ENCODE peak calls at places on chromosomes 13 and 19, in six cellular contexts. V, C, J, Z, H and M are unnamed samples.

GRCh38 chr19:44608391-44608821 is 5.0 kb upstream of the IGSF23 start:
- DNase-seq in V (no peak), C (no peak), J (no peak), Z (no peak), H (no peak), M (peak)

GRCh38 chr13:66926851-66927524 is 303.1 kb downstream of the PCDH9 start:
- DNase-seq in V (no peak), C (no peak), J (no peak), Z (no peak), H (no peak), M (no peak)

GRCh38 chr19:44753932-44754742 is 5.6 kb downstream of the BCL3 start:
- DNase-seq in V (peak), C (peak), J (peak), Z (peak), H (peak), M (no peak)

GRCh38 chr13:101572456-101572855 is 120.0 kb downstream of the ITGBL1 start:
- DNase-seq in V (no peak), C (no peak), J (no peak), Z (no peak), H (no peak), M (no peak)

GRCh38 chr13:48491423-48492122 is 41.3 kb downstream of the RCBTB2 start:
- DNase-seq in V (no peak), C (no peak), J (no peak), Z (no peak), H (no peak), M (no peak)

GRCh38 chr19:28296506-28296905 is 916.4 kb downstream of the UQCRFS1 start:
- DNase-seq in V (no peak), C (no peak), J (no peak), Z (no peak), H (no peak), M (no peak)

GRCh38 chr19:3556423-3556977 is 886 bp downstream of the MFSD12 start:
- DNase-seq in V (no peak), C (no peak), J (no peak), Z (no peak), H (no peak), M (no peak)

GRCh38 chr13:38713046-38713445 is 26.2 kb downstream of the FREM2 start:
- DNase-seq in V (no peak), C (no peak), J (no peak), Z (no peak), H (no peak), M (no peak)

GRCh38 chr13:34025746-34026145 is 207.8 kb downstream of the RFC3 start:
- DNase-seq in V (no peak), C (no peak), J (no peak), Z (no peak), H (no peak), M (no peak)

GRCh38 chr13:34340534-34340933 is 522.6 kb downstream of the RFC3 start:
- DNase-seq in V (no peak), C (peak), J (no peak), Z (no peak), H (no peak), M (no peak)

GRCh38 chr19:29843180-29844051 is 31.6 kb downstream of the CCNE1 start:
- DNase-seq in V (no peak), C (no peak), J (no peak), Z (peak), H (no peak), M (no peak)

GRCh38 chr19:43148233-43148632 is 38.1 kb downstream of the PSG5 start:
- DNase-seq in V (no peak), C (no peak), J (no peak), Z (no peak), H (no peak), M (peak)

GRCh38 chr13:33205804-33206221 is 79.7 kb downstream of the STARD13 start:
- DNase-seq in V (no peak), C (no peak), J (no peak), Z (no peak), H (no peak), M (no peak)

GRCh38 chr13:35518337-35518736 is 41.8 kb upstream of the MAB21L1 start:
- DNase-seq in V (no peak), C (no peak), J (no peak), Z (no peak), H (no peak), M (no peak)

GRCh38 chr19:31389874-31390273 is 40.6 kb upstream of the TSHZ3 start:
- DNase-seq in V (no peak), C (no peak), J (no peak), Z (no peak), H (no peak), M (no peak)

GRCh38 chr13:49690990-49691886 is at the start of gene EBPL:
- DNase-seq in V (peak), C (peak), J (peak), Z (peak), H (peak), M (no peak)

GRCh38 chr19:37906868-37907734 is at the start of gene SIPA1L3:
- DNase-seq in V (peak), C (peak), J (peak), Z (peak), H (peak), M (peak)

GRCh38 chr19:13850910-13851753 is 25.8 kb upstream of the NANOS3 start:
- DNase-seq in V (peak), C (peak), J (peak), Z (peak), H (no peak), M (no peak)

GRCh38 chr13:98575009-98575866 is 1.7 kb downstream of the STK24 start:
- DNase-seq in V (no peak), C (no peak), J (no peak), Z (no peak), H (no peak), M (no peak)

DNA sequence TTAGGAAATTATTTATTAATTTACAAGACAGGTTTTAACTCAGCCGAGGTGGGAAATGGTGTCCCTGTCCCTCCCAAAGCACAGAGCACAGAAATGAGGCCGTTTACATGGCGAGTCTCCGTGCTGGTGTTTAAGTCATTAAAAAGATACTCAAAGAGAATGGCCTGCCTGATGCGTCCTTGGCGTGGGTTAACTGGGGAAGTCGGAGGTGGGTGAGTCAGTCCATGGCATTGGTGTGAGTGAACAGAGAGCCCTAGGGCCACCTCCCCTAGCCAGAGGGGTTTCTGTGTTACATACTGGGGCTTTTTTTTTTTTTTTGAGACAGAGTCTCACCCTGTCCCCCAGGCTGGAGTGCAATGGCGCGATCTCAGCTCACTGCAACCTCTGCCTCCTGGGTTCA is 3.9 kb downstream of the FEM1A start:
- DNase-seq in V (no peak), C (no peak), J (no peak), Z (no peak), H (no peak), M (no peak)
- TF ChIP-seq CTCF in V (no peak), C (no peak), J (no peak), Z (no peak), H (no peak), M (no peak)

DNA sequence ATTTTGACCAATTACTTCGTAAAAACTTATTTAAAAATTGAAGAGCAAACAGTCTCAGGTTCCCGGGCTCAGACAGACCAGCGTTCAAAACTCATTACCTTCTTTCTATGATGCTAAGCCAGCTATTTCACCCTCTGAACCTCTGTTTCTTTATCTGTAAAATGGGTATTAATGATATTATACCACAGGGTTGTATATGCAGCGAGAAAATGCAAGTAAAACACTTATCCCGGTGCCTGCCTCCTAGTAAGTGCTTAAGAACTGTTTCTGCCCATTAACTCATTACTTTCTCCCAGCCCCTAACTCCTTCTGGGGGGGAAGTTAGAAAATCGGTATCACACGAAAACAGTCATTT is 410 bp upstream of the PAK4 start:
- DNase-seq in V (no peak), C (no peak), J (no peak), Z (no peak), H (no peak), M (no peak)
- H3K4me3 ChIP-seq in V (peak), C (peak), J (peak), Z (peak), H (peak), M (peak)

GRCh38 chr19:49233163-49233562 is 75.6 kb downstream of the TRPM4 start:
- DNase-seq in V (no peak), C (no peak), J (no peak), Z (no peak), H (no peak), M (no peak)
- TF ChIP-seq CTCF in V (no peak), C (no peak), J (no peak), Z (no peak), H (no peak), M (no peak)

GRCh38 chr19:17538684-17539287 is 16.7 kb upstream of the COLGALT1 start:
- DNase-seq in V (no peak), C (no peak), J (no peak), Z (no peak), H (peak), M (no peak)
- H3K4me3 ChIP-seq in V (peak), C (peak), J (peak), Z (peak), H (peak), M (peak)